ENCODE peak calls at places on chromosome 7, in four cellular contexts. K, L, X and Y are unnamed samples.

GRCh38 chr7:100087055-100087750 is 1.6 kb upstream of the COPS6 start:
- DNase-seq in K (no peak), L (no peak), X (no peak), Y (no peak)

GRCh38 chr7:116963234-116963633 is 9.9 kb downstream of the ST7 start:
- DNase-seq in K (no peak), L (no peak), X (no peak), Y (no peak)

GRCh38 chr7:42097756-42098155 is 139.3 kb downstream of the GLI3 start:
- DNase-seq in K (no peak), L (no peak), X (no peak), Y (no peak)

GRCh38 chr7:128361463-128362441 is at the start of gene PRRT4:
- DNase-seq in K (no peak), L (no peak), X (peak; percentile 27), Y (peak; percentile 87)

GRCh38 chr7:108222236-108222892 is 92.2 kb upstream of the LAMB4 start:
- DNase-seq in K (no peak), L (no peak), X (no peak), Y (no peak)

GRCh38 chr7:82294258-82294855 is 149.2 kb downstream of the CACNA2D1 start:
- DNase-seq in K (no peak), L (no peak), X (no peak), Y (no peak)

GRCh38 chr7:133389727-133390126 is 136.8 kb downstream of the EXOC4 start:
- DNase-seq in K (no peak), L (no peak), X (no peak), Y (no peak)

GRCh38 chr7:46864711-46865110 is 717.2 kb downstream of the TNS3 start:
- DNase-seq in K (no peak), L (no peak), X (no peak), Y (no peak)

GRCh38 chr7:1663243-1663642 is 6.8 kb upstream of the ELFN1 start:
- DNase-seq in K (no peak), L (peak; percentile 61), X (no peak), Y (peak; percentile 53)

GRCh38 chr7:16089801-16090200 is 331.5 kb downstream of the CRPPA start:
- DNase-seq in K (no peak), L (no peak), X (no peak), Y (no peak)

GRCh38 chr7:128831178-128831993 is 1.2 kb downstream of the FLNC start:
- DNase-seq in K (no peak), L (peak; percentile 70), X (peak; percentile 46), Y (peak; percentile 74)

GRCh38 chr7:20798694-20799121 is 12.0 kb upstream of the SP8 start:
- DNase-seq in K (no peak), L (no peak), X (no peak), Y (no peak)

GRCh38 chr7:1692500-1693418 is 22.7 kb downstream of the ELFN1 start:
- DNase-seq in K (no peak), L (peak; percentile 28), X (no peak), Y (peak; percentile 49)

GRCh38 chr7:5646846-5647245 is 134.6 kb downstream of the RNF216 start:
- DNase-seq in K (no peak), L (no peak), X (no peak), Y (no peak)

GRCh38 chr7:18475488-18475887 is 20.1 kb upstream of the HDAC9 start:
- DNase-seq in K (no peak), L (no peak), X (no peak), Y (no peak)

GRCh38 chr7:10888861-10889260 is 84.8 kb upstream of the PHF14 start:
- DNase-seq in K (no peak), L (no peak), X (no peak), Y (no peak)

GRCh38 chr7:24778543-24779282 is 21.4 kb upstream of the GSDME start:
- DNase-seq in K (peak; percentile 26), L (peak; percentile 78), X (no peak), Y (no peak)

GRCh38 chr7:26538683-26539082 is 247.0 kb downstream of the SNX10 start:
- DNase-seq in K (no peak), L (no peak), X (no peak), Y (no peak)

GRCh38 chr7:106757846-106758245 is 96.9 kb upstream of the CCDC71L start:
- DNase-seq in K (no peak), L (no peak), X (peak; percentile 38), Y (no peak)

GRCh38 chr7:26662646-26663045 is 201.7 kb downstream of the SKAP2 start:
- DNase-seq in K (no peak), L (no peak), X (no peak), Y (no peak)

GRCh38 chr7:132666076-132666775 is 90.0 kb upstream of the PLXNA4 start:
- DNase-seq in K (no peak), L (no peak), X (no peak), Y (no peak)

GRCh38 chr7:71770269-71770907 is 638.4 kb downstream of the GALNT17 start:
- DNase-seq in K (peak; percentile 19), L (no peak), X (no peak), Y (no peak)

GRCh38 chr7:51949726-51950644 is 633.4 kb upstream of the COBL start:
- DNase-seq in K (no peak), L (no peak), X (no peak), Y (no peak)

GRCh38 chr7:120809260-120809659 is 48.7 kb downstream of the TSPAN12 start:
- DNase-seq in K (no peak), L (no peak), X (no peak), Y (no peak)

GRCh38 chr7:32936686-32937085 is 20.6 kb upstream of the FKBP9 start:
- DNase-seq in K (no peak), L (no peak), X (no peak), Y (no peak)

GRCh38 chr7:15558747-15559146 is 3.1 kb downstream of the AGMO start:
- DNase-seq in K (no peak), L (no peak), X (no peak), Y (no peak)

GRCh38 chr7:27476493-27476892 is 186.2 kb downstream of the HIBADH start:
- DNase-seq in K (no peak), L (no peak), X (no peak), Y (no peak)

GRCh38 chr7:45881759-45882464 is 6.4 kb upstream of the IGFBP1 start:
- DNase-seq in K (no peak), L (no peak), X (no peak), Y (no peak)

GRCh38 chr7:117372073-117372472 is 49.2 kb upstream of the WNT2 start:
- DNase-seq in K (no peak), L (no peak), X (no peak), Y (no peak)

GRCh38 chr7:130878785-130879184 is 144.8 kb upstream of the KLF14 start:
- DNase-seq in K (no peak), L (no peak), X (no peak), Y (no peak)
- TF ChIP-seq POLR2AphosphoS5 in K (no peak), L (no peak), X (no peak), Y (no peak)

GRCh38 chr7:150629347-150629746 is 2.8 kb downstream of the GIMAP6 start:
- DNase-seq in K (no peak), L (no peak), X (no peak), Y (no peak)
- TF ChIP-seq POLR2A in K (no peak), L (no peak), X (no peak), Y (no peak)

DNA sequence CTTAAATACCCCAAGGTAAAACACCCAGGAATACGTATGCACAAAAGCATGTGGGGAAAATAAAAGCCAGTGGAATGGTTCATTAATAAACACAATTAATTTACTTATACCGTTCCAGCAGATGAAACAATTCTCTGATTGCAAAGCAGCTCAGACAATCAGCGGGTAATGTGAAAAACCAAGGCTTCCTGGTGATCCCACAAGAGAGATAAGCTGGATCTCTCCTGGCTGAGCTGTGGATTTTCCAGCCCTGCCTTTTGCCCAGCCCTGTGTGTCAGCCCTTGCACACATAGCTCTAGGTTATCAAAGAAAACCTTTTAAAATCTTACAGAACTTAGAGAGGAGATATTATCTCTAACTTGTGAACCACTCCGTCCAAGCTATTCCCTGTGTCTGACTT is 1010.7 kb upstream of the AUTS2 start:
- DNase-seq in K (no peak), L (no peak), X (no peak), Y (no peak)
- TF ChIP-seq CTCF in K (no peak), L (no peak), X (no peak), Y (no peak)

GRCh38 chr7:114922151-114922651 is 307 bp downstream of the MDFIC start:
- DNase-seq in K (no peak), L (peak; percentile 65), X (peak; percentile 46), Y (peak; percentile 89)
- TF ChIP-seq POLR2AphosphoS5 in K (peak; percentile 43), L (no peak), X (peak; percentile 61), Y (peak; percentile 81)

GRCh38 chr7:75995996-75996395 is 1.6 kb upstream of the TMEM120A start:
- DNase-seq in K (no peak), L (peak; percentile 56), X (no peak), Y (peak; percentile 77)

GRCh38 chr7:75996476-75996875 is 2.1 kb upstream of the TMEM120A start:
- DNase-seq in K (no peak), L (no peak), X (no peak), Y (peak; percentile 39)

GRCh38 chr7:75993689-75994387 is 557 bp downstream of the TMEM120A start:
- DNase-seq in K (peak; percentile 25), L (peak; percentile 86), X (peak; percentile 59), Y (peak; percentile 87)

GRCh38 chr7:75995052-75995471 is 667 bp upstream of the TMEM120A start:
- DNase-seq in K (no peak), L (peak; percentile 69), X (no peak), Y (peak; percentile 78)

GRCh38 chr7:75994388-75995051 is at the start of gene TMEM120A:
- DNase-seq in K (peak; percentile 90), L (peak; percentile 97), X (peak; percentile 98), Y (peak; percentile 97)
- TF ChIP-seq POLR2A in K (peak; percentile 6), L (no peak), X (peak; percentile 89), Y (no peak)

DNA sequence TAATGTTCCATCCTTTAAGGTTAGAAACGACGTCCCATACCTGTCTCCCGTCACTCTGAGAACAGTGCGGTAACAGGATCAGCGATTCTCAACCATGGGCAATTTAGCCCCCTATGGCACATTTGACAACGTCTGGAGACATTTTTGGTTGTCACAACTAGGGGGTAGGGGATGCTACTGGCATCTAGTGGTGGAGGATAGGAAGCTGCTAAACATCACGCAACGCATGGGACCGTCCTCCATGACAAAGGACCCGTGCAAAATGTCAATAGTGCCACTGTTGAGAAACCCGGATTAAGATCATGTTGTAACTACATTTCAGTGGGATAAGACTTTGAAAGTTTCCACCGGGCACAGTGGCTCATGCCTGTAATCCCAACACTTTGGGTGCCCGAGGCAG is 5.0 kb upstream of the PAXIP1 start:
- DNase-seq in K (no peak), L (no peak), X (no peak), Y (no peak)
- TF ChIP-seq CTCF in K (no peak), L (no peak), X (no peak), Y (no peak)